ENCODE peak calls at places on chromosomes 11 and 22, in five cellular contexts. One of them, this sample, is unnamed.

GRCh38 chr22:40218723-40219294 is 41.1 kb downstream of the TNRC6B start:
- DNase-seq in psoas muscle: no peak
- DNase-seq in testis: no peak
- DNase-seq in heart right ventricle: no peak
- DNase-seq in OCI-LY7: no peak
- DNase-seq in this sample: no peak

GRCh38 chr11:35247428-35247827 is 108.5 kb downstream of the CD44 start:
- DNase-seq in psoas muscle: no peak
- DNase-seq in testis: no peak
- DNase-seq in heart right ventricle: no peak
- DNase-seq in OCI-LY7: no peak
- DNase-seq in this sample: no peak

GRCh38 chr11:58434217-58434616 is 6.3 kb upstream of the OR5B2 start:
- DNase-seq in psoas muscle: no peak
- DNase-seq in testis: no peak
- DNase-seq in heart right ventricle: no peak
- DNase-seq in OCI-LY7: no peak
- DNase-seq in this sample: no peak

GRCh38 chr11:70597751-70598377 is 199.5 kb downstream of the CTTN start:
- DNase-seq in psoas muscle: peak; percentile 26
- DNase-seq in testis: peak; percentile 48
- DNase-seq in heart right ventricle: no peak
- DNase-seq in OCI-LY7: no peak
- DNase-seq in this sample: no peak

GRCh38 chr11:79762271-79762935 is 321.6 kb upstream of the TENM4 start:
- DNase-seq in psoas muscle: no peak
- DNase-seq in testis: peak; percentile 41
- DNase-seq in heart right ventricle: peak; percentile 5
- DNase-seq in OCI-LY7: no peak
- DNase-seq in this sample: no peak

GRCh38 chr11:3745161-3745560 is 52.2 kb downstream of the NUP98 start:
- DNase-seq in psoas muscle: no peak
- DNase-seq in testis: no peak
- DNase-seq in heart right ventricle: no peak
- DNase-seq in OCI-LY7: no peak
- DNase-seq in this sample: no peak

GRCh38 chr11:16604784-16605439 is 133.5 kb upstream of the C11orf58 start:
- DNase-seq in psoas muscle: peak; percentile 80
- DNase-seq in testis: peak; percentile 26
- DNase-seq in heart right ventricle: peak; percentile 46
- DNase-seq in OCI-LY7: no peak
- DNase-seq in this sample: peak; percentile 64

GRCh38 chr11:129283141-129283540 is 91.0 kb upstream of the ARHGAP32 start:
- DNase-seq in psoas muscle: no peak
- DNase-seq in testis: no peak
- DNase-seq in heart right ventricle: no peak
- DNase-seq in OCI-LY7: no peak
- DNase-seq in this sample: no peak

GRCh38 chr22:27668828-27669797 is 132.4 kb downstream of the MN1 start:
- DNase-seq in psoas muscle: peak; percentile 96
- DNase-seq in testis: peak; percentile 84
- DNase-seq in heart right ventricle: peak; percentile 87
- DNase-seq in OCI-LY7: no peak
- DNase-seq in this sample: no peak

GRCh38 chr22:40638261-40638660 is 1.7 kb upstream of the MRTFA start:
- DNase-seq in psoas muscle: no peak
- DNase-seq in testis: no peak
- DNase-seq in heart right ventricle: no peak
- DNase-seq in OCI-LY7: no peak
- DNase-seq in this sample: peak; percentile 67

GRCh38 chr11:44306469-44307244 is 3.3 kb downstream of the ALX4 start:
- DNase-seq in psoas muscle: no peak
- DNase-seq in testis: no peak
- DNase-seq in heart right ventricle: no peak
- DNase-seq in OCI-LY7: no peak
- DNase-seq in this sample: no peak

GRCh38 chr11:113282898-113283297 is 31.5 kb upstream of the TTC12 start:
- DNase-seq in psoas muscle: no peak
- DNase-seq in testis: no peak
- DNase-seq in heart right ventricle: no peak
- DNase-seq in OCI-LY7: no peak
- DNase-seq in this sample: no peak
- H3K4me3 ChIP-seq in psoas muscle: no peak overlapping the region
- H3K4me3 ChIP-seq in testis: no peak overlapping the region
- H3K4me3 ChIP-seq in heart right ventricle: no peak overlapping the region
- H3K4me3 ChIP-seq in OCI-LY7: no peak overlapping the region
- H3K4me3 ChIP-seq in this sample: no peak overlapping the region

DNA sequence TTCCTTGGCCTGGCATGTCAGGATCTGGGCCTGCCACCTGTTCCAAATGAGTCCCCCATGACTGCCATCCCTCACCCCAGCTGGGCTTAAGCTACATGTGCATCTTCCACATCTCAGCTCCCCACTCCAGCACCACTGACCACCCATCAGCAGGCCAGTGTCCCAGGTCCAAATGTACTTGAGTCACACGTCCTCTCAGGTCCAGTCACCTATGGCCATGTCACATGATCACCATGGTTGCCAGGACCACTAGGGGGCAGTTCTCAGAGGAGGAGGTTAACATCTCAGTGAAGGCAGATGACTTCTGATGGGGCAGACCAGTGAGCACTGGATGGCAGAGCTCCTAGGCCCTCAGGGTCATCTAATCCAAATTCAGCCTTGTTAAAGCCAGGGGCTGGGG is 41.9 kb upstream of the WNT11 start:
- DNase-seq in psoas muscle: no peak
- DNase-seq in testis: no peak
- DNase-seq in heart right ventricle: no peak
- DNase-seq in OCI-LY7: no peak
- DNase-seq in this sample: no peak
- TF ChIP-seq CTCF in psoas muscle: no peak
- TF ChIP-seq CTCF in testis: no peak
- TF ChIP-seq CTCF in heart right ventricle: peak; percentile 17
- TF ChIP-seq CTCF in OCI-LY7: peak; percentile 63
- TF ChIP-seq CTCF in this sample: no peak

GRCh38 chr11:6656581-6656915 is 939 bp upstream of the DCHS1 start:
- DNase-seq in psoas muscle: no peak
- DNase-seq in testis: no peak
- DNase-seq in heart right ventricle: no peak
- DNase-seq in OCI-LY7: no peak
- DNase-seq in this sample: no peak
- H3K4me3 ChIP-seq in psoas muscle: peak overlapping the region; percentile 59
- H3K4me3 ChIP-seq in testis: no peak overlapping the region
- H3K4me3 ChIP-seq in heart right ventricle: peak overlapping the region; percentile 59
- H3K4me3 ChIP-seq in OCI-LY7: no peak overlapping the region
- H3K4me3 ChIP-seq in this sample: peak overlapping the region; percentile 68

GRCh38 chr11:25902476-25902875 is 429.5 kb upstream of the ANO3 start:
- DNase-seq in psoas muscle: no peak
- DNase-seq in testis: no peak
- DNase-seq in heart right ventricle: no peak
- DNase-seq in OCI-LY7: no peak
- DNase-seq in this sample: no peak
- TF ChIP-seq CTCF in psoas muscle: no peak
- TF ChIP-seq CTCF in testis: no peak
- TF ChIP-seq CTCF in heart right ventricle: no peak
- TF ChIP-seq CTCF in OCI-LY7: no peak
- TF ChIP-seq CTCF in this sample: no peak

GRCh38 chr22:42444060-42444904 is 12.1 kb upstream of the NFAM1 start:
- DNase-seq in psoas muscle: peak; percentile 88
- DNase-seq in testis: peak; percentile 78
- DNase-seq in heart right ventricle: peak; percentile 83
- DNase-seq in OCI-LY7: peak; percentile 90
- DNase-seq in this sample: peak; percentile 92

GRCh38 chr22:42446151-42446550 is 13.9 kb upstream of the NFAM1 start:
- DNase-seq in psoas muscle: no peak
- DNase-seq in testis: no peak
- DNase-seq in heart right ventricle: no peak
- DNase-seq in OCI-LY7: no peak
- DNase-seq in this sample: peak; percentile 25

GRCh38 chr22:42440728-42441127 is 8.5 kb upstream of the NFAM1 start:
- DNase-seq in psoas muscle: no peak
- DNase-seq in testis: no peak
- DNase-seq in heart right ventricle: no peak
- DNase-seq in OCI-LY7: no peak
- DNase-seq in this sample: no peak

GRCh38 chr22:42442746-42443145 is 10.5 kb upstream of the NFAM1 start:
- DNase-seq in psoas muscle: no peak
- DNase-seq in testis: no peak
- DNase-seq in heart right ventricle: no peak
- DNase-seq in OCI-LY7: no peak
- DNase-seq in this sample: no peak

GRCh38 chr22:42443240-42444059 is 11.2 kb upstream of the NFAM1 start:
- DNase-seq in psoas muscle: no peak
- DNase-seq in testis: no peak
- DNase-seq in heart right ventricle: no peak
- DNase-seq in OCI-LY7: peak; percentile 54
- DNase-seq in this sample: no peak
- H3K4me3 ChIP-seq in psoas muscle: peak overlapping the region; percentile 51
- H3K4me3 ChIP-seq in testis: no peak overlapping the region
- H3K4me3 ChIP-seq in heart right ventricle: peak overlapping the region; percentile 53
- H3K4me3 ChIP-seq in OCI-LY7: peak overlapping the region; percentile 65
- H3K4me3 ChIP-seq in this sample: peak overlapping the region; percentile 48

GRCh38 chr22:35860837-35861236 is 143.2 kb downstream of the APOL5 start:
- DNase-seq in psoas muscle: no peak
- DNase-seq in testis: no peak
- DNase-seq in heart right ventricle: no peak
- DNase-seq in OCI-LY7: peak; percentile 88
- DNase-seq in this sample: no peak
- TF ChIP-seq CTCF in psoas muscle: no peak
- TF ChIP-seq CTCF in testis: no peak
- TF ChIP-seq CTCF in heart right ventricle: no peak
- TF ChIP-seq CTCF in OCI-LY7: no peak
- TF ChIP-seq CTCF in this sample: no peak

This sample was measured in sigmoid colon.